ENCODE peak calls at places on chromosomes 16 and 17, in ten cellular contexts. One of them, this sample, is unnamed.

GRCh38 chr16:84532299-84532724 is 27.9 kb upstream of the MEAK7 start:
- DNase-seq in fibroblast of villous mesenchyme: peak; percentile 93
- DNase-seq in upper lobe of left lung: no peak
- DNase-seq in lower leg skin: peak; percentile 64
- DNase-seq in prostate gland: peak; percentile 35
- DNase-seq in nephron progenitor cell: no peak
- DNase-seq in activated CD8-positive, alpha-beta T cell treated with anti-CD3 and anti-CD28 coated beads for 36 hours: no peak
- DNase-seq in neural progenitor cell: peak; percentile 90
- DNase-seq in mucosa of descending colon: peak; percentile 43
- DNase-seq in Calu3: no peak
- DNase-seq in this sample: no peak

GRCh38 chr17:79613195-79613517 is 2.3 kb upstream of the RBFOX3 start:
- DNase-seq in upper lobe of left lung: no peak
- DNase-seq in nephron progenitor cell: no peak
- DNase-seq in neural progenitor cell: no peak
- DNase-seq in Calu3: no peak
- DNase-seq in fibroblast of villous mesenchyme: no peak
- DNase-seq in lower leg skin: no peak
- DNase-seq in prostate gland: no peak
- DNase-seq in activated CD8-positive, alpha-beta T cell treated with anti-CD3 and anti-CD28 coated beads for 36 hours: no peak
- DNase-seq in mucosa of descending colon: no peak
- DNase-seq in this sample: no peak

GRCh38 chr16:10971560-10971961 is 27.2 kb downstream of the CLEC16A start:
- DNase-seq in mucosa of descending colon: no peak
- DNase-seq in activated CD8-positive, alpha-beta T cell treated with anti-CD3 and anti-CD28 coated beads for 36 hours: peak; percentile 47
- DNase-seq in neural progenitor cell: peak; percentile 86
- DNase-seq in nephron progenitor cell: peak; percentile 52
- DNase-seq in prostate gland: peak; percentile 75
- DNase-seq in fibroblast of villous mesenchyme: peak; percentile 94
- DNase-seq in upper lobe of left lung: no peak
- DNase-seq in Calu3: peak; percentile 64
- DNase-seq in lower leg skin: peak; percentile 78
- DNase-seq in this sample: no peak

GRCh38 chr16:2822158-2822495 is 5.1 kb downstream of the PRSS21 start:
- DNase-seq in upper lobe of left lung: no peak
- DNase-seq in mucosa of descending colon: peak; percentile 18
- DNase-seq in nephron progenitor cell: no peak
- DNase-seq in Calu3: no peak
- DNase-seq in neural progenitor cell: no peak
- DNase-seq in activated CD8-positive, alpha-beta T cell treated with anti-CD3 and anti-CD28 coated beads for 36 hours: no peak
- DNase-seq in fibroblast of villous mesenchyme: no peak
- DNase-seq in prostate gland: no peak
- DNase-seq in lower leg skin: no peak
- DNase-seq in this sample: no peak

GRCh38 chr16:3027983-3028715 is 4.3 kb downstream of the THOC6 start:
- DNase-seq in fibroblast of villous mesenchyme: peak; percentile 64
- DNase-seq in prostate gland: peak; percentile 85
- DNase-seq in activated CD8-positive, alpha-beta T cell treated with anti-CD3 and anti-CD28 coated beads for 36 hours: peak; percentile 91
- DNase-seq in neural progenitor cell: peak; percentile 96
- DNase-seq in lower leg skin: peak; percentile 59
- DNase-seq in mucosa of descending colon: peak; percentile 95
- DNase-seq in upper lobe of left lung: peak; percentile 97
- DNase-seq in nephron progenitor cell: peak; percentile 97
- DNase-seq in Calu3: peak; percentile 65
- DNase-seq in this sample: peak; percentile 79

GRCh38 chr17:10290046-10290445 is 82.8 kb downstream of the MYH13 start:
- DNase-seq in prostate gland: no peak
- DNase-seq in Calu3: no peak
- DNase-seq in neural progenitor cell: no peak
- DNase-seq in lower leg skin: no peak
- DNase-seq in fibroblast of villous mesenchyme: no peak
- DNase-seq in upper lobe of left lung: no peak
- DNase-seq in activated CD8-positive, alpha-beta T cell treated with anti-CD3 and anti-CD28 coated beads for 36 hours: no peak
- DNase-seq in nephron progenitor cell: no peak
- DNase-seq in mucosa of descending colon: no peak
- DNase-seq in this sample: no peak

GRCh38 chr17:65324574-65324973 is 187.4 kb downstream of the RGS9 start:
- DNase-seq in upper lobe of left lung: no peak
- DNase-seq in prostate gland: no peak
- DNase-seq in lower leg skin: no peak
- DNase-seq in mucosa of descending colon: no peak
- DNase-seq in activated CD8-positive, alpha-beta T cell treated with anti-CD3 and anti-CD28 coated beads for 36 hours: no peak
- DNase-seq in fibroblast of villous mesenchyme: peak; percentile 24
- DNase-seq in nephron progenitor cell: no peak
- DNase-seq in neural progenitor cell: no peak
- DNase-seq in Calu3: no peak
- DNase-seq in this sample: no peak

GRCh38 chr17:63443053-63443452 is 3.1 kb downstream of the CYB561 start:
- DNase-seq in prostate gland: no peak
- DNase-seq in neural progenitor cell: no peak
- DNase-seq in mucosa of descending colon: no peak
- DNase-seq in fibroblast of villous mesenchyme: no peak
- DNase-seq in lower leg skin: no peak
- DNase-seq in upper lobe of left lung: no peak
- DNase-seq in nephron progenitor cell: no peak
- DNase-seq in activated CD8-positive, alpha-beta T cell treated with anti-CD3 and anti-CD28 coated beads for 36 hours: no peak
- DNase-seq in Calu3: no peak
- DNase-seq in this sample: no peak

GRCh38 chr17:66341462-66341861 is 39.0 kb downstream of the PRKCA start:
- DNase-seq in activated CD8-positive, alpha-beta T cell treated with anti-CD3 and anti-CD28 coated beads for 36 hours: no peak
- DNase-seq in Calu3: no peak
- DNase-seq in prostate gland: no peak
- DNase-seq in lower leg skin: no peak
- DNase-seq in fibroblast of villous mesenchyme: no peak
- DNase-seq in upper lobe of left lung: no peak
- DNase-seq in nephron progenitor cell: no peak
- DNase-seq in neural progenitor cell: no peak
- DNase-seq in mucosa of descending colon: no peak
- DNase-seq in this sample: no peak

GRCh38 chr17:52762147-52762793 is 603.8 kb upstream of the CA10 start:
- DNase-seq in nephron progenitor cell: no peak
- DNase-seq in neural progenitor cell: no peak
- DNase-seq in mucosa of descending colon: no peak
- DNase-seq in activated CD8-positive, alpha-beta T cell treated with anti-CD3 and anti-CD28 coated beads for 36 hours: no peak
- DNase-seq in lower leg skin: no peak
- DNase-seq in prostate gland: peak; percentile 31
- DNase-seq in fibroblast of villous mesenchyme: no peak
- DNase-seq in upper lobe of left lung: no peak
- DNase-seq in Calu3: no peak
- DNase-seq in this sample: no peak

GRCh38 chr17:17669851-17670232 is 11.4 kb upstream of the RAI1 start:
- DNase-seq in prostate gland: no peak
- DNase-seq in activated CD8-positive, alpha-beta T cell treated with anti-CD3 and anti-CD28 coated beads for 36 hours: no peak
- DNase-seq in lower leg skin: no peak
- DNase-seq in fibroblast of villous mesenchyme: no peak
- DNase-seq in neural progenitor cell: no peak
- DNase-seq in Calu3: no peak
- DNase-seq in nephron progenitor cell: no peak
- DNase-seq in mucosa of descending colon: no peak
- DNase-seq in upper lobe of left lung: no peak
- DNase-seq in this sample: no peak

GRCh38 chr17:34474706-34475105 is 104.7 kb upstream of the TMEM132E start:
- DNase-seq in neural progenitor cell: peak; percentile 34
- DNase-seq in prostate gland: no peak
- DNase-seq in nephron progenitor cell: no peak
- DNase-seq in lower leg skin: no peak
- DNase-seq in Calu3: no peak
- DNase-seq in upper lobe of left lung: no peak
- DNase-seq in fibroblast of villous mesenchyme: no peak
- DNase-seq in activated CD8-positive, alpha-beta T cell treated with anti-CD3 and anti-CD28 coated beads for 36 hours: no peak
- DNase-seq in mucosa of descending colon: no peak
- DNase-seq in this sample: no peak

GRCh38 chr17:34478244-34478643 is 101.1 kb upstream of the TMEM132E start:
- DNase-seq in prostate gland: no peak
- DNase-seq in Calu3: no peak
- DNase-seq in mucosa of descending colon: no peak
- DNase-seq in lower leg skin: no peak
- DNase-seq in activated CD8-positive, alpha-beta T cell treated with anti-CD3 and anti-CD28 coated beads for 36 hours: no peak
- DNase-seq in fibroblast of villous mesenchyme: no peak
- DNase-seq in neural progenitor cell: no peak
- DNase-seq in upper lobe of left lung: no peak
- DNase-seq in nephron progenitor cell: no peak
- DNase-seq in this sample: no peak

GRCh38 chr17:34472363-34472762 is 107.0 kb upstream of the TMEM132E start:
- DNase-seq in Calu3: no peak
- DNase-seq in neural progenitor cell: no peak
- DNase-seq in prostate gland: no peak
- DNase-seq in lower leg skin: no peak
- DNase-seq in nephron progenitor cell: no peak
- DNase-seq in fibroblast of villous mesenchyme: no peak
- DNase-seq in mucosa of descending colon: no peak
- DNase-seq in activated CD8-positive, alpha-beta T cell treated with anti-CD3 and anti-CD28 coated beads for 36 hours: no peak
- DNase-seq in upper lobe of left lung: no peak
- DNase-seq in this sample: no peak
- TF ChIP-seq CTCF in Calu3: no peak
- TF ChIP-seq CTCF in neural progenitor cell: no peak
- TF ChIP-seq CTCF in prostate gland: no peak
- TF ChIP-seq CTCF in lower leg skin: no peak
- TF ChIP-seq CTCF in nephron progenitor cell: no peak
- TF ChIP-seq CTCF in fibroblast of villous mesenchyme: no peak
- TF ChIP-seq CTCF in mucosa of descending colon: no peak
- TF ChIP-seq CTCF in activated CD8-positive, alpha-beta T cell treated with anti-CD3 and anti-CD28 coated beads for 36 hours: no peak
- TF ChIP-seq CTCF in upper lobe of left lung: no peak
- TF ChIP-seq CTCF in this sample: no peak

DNA sequence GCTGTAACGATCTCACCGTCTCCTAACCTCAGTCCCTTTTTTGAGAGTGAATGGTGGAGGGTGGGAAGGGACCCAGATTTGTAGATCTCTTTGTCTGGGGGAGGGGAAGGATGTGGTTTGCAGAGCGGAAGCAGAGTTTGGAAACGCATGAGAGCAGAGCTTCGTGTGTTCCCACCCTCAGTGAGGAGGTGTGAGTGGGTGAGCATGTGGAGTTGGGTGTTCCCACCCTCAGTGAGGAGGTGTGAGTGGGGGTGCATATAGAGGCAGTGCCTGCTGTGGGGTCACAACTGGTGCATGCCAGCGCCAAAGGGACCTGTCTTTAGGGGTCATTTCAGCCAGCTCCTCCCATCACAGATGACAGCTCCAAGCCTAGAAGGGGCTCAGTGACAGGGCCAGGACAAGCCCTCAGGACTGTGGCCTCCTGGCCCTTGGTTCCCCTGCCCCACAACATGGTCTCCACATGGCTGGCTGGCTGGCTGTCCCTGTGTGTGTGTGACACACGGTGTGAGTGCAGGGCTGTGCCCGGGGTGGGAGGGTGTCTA is 1.8 kb upstream of the CISD3 start:
- DNase-seq in fibroblast of villous mesenchyme: no peak
- DNase-seq in nephron progenitor cell: no peak
- DNase-seq in prostate gland: no peak
- DNase-seq in activated CD8-positive, alpha-beta T cell treated with anti-CD3 and anti-CD28 coated beads for 36 hours: peak; percentile 82
- DNase-seq in mucosa of descending colon: no peak
- DNase-seq in Calu3: no peak
- DNase-seq in upper lobe of left lung: no peak
- DNase-seq in neural progenitor cell: no peak
- DNase-seq in lower leg skin: no peak
- DNase-seq in this sample: no peak
- TF ChIP-seq CTCF in fibroblast of villous mesenchyme: no peak
- TF ChIP-seq CTCF in nephron progenitor cell: no peak
- TF ChIP-seq CTCF in prostate gland: no peak
- TF ChIP-seq CTCF in activated CD8-positive, alpha-beta T cell treated with anti-CD3 and anti-CD28 coated beads for 36 hours: no peak
- TF ChIP-seq CTCF in mucosa of descending colon: no peak
- TF ChIP-seq CTCF in Calu3: no peak
- TF ChIP-seq CTCF in upper lobe of left lung: no peak
- TF ChIP-seq CTCF in neural progenitor cell: no peak
- TF ChIP-seq CTCF in lower leg skin: no peak
- TF ChIP-seq CTCF in this sample: no peak

DNA sequence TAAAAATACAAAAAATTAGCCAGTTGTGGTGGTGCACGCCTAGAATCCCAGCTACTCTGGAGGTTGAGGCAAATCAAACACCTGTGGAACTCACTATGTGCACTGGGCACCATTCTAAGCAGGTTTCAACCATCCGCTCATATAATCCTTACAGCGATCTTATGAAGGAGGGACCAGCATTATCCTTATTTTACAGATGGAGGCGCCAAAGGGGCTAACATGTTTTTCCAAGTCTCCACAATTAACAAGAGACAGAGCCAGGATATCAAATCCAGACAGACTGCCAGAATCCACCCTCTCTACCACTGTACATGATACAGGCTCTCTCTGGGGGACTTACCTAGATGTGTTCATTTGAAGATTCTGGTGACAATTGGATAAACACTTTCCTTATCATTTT is 479.0 kb downstream of the XYLT1 start:
- DNase-seq in Calu3: no peak
- DNase-seq in prostate gland: no peak
- DNase-seq in neural progenitor cell: no peak
- DNase-seq in lower leg skin: no peak
- DNase-seq in fibroblast of villous mesenchyme: no peak
- DNase-seq in nephron progenitor cell: no peak
- DNase-seq in activated CD8-positive, alpha-beta T cell treated with anti-CD3 and anti-CD28 coated beads for 36 hours: no peak
- DNase-seq in mucosa of descending colon: no peak
- DNase-seq in upper lobe of left lung: no peak
- DNase-seq in this sample: no peak
- TF ChIP-seq CTCF in Calu3: no peak
- TF ChIP-seq CTCF in prostate gland: no peak
- TF ChIP-seq CTCF in neural progenitor cell: peak; percentile 4
- TF ChIP-seq CTCF in lower leg skin: no peak
- TF ChIP-seq CTCF in fibroblast of villous mesenchyme: no peak
- TF ChIP-seq CTCF in nephron progenitor cell: no peak
- TF ChIP-seq CTCF in activated CD8-positive, alpha-beta T cell treated with anti-CD3 and anti-CD28 coated beads for 36 hours: no peak
- TF ChIP-seq CTCF in mucosa of descending colon: no peak
- TF ChIP-seq CTCF in upper lobe of left lung: no peak
- TF ChIP-seq CTCF in this sample: no peak

GRCh38 chr17:72425796-72426173 is 305.0 kb downstream of the SOX9 start:
- DNase-seq in activated CD8-positive, alpha-beta T cell treated with anti-CD3 and anti-CD28 coated beads for 36 hours: no peak
- DNase-seq in neural progenitor cell: no peak
- DNase-seq in nephron progenitor cell: no peak
- DNase-seq in upper lobe of left lung: no peak
- DNase-seq in mucosa of descending colon: no peak
- DNase-seq in prostate gland: no peak
- DNase-seq in lower leg skin: no peak
- DNase-seq in fibroblast of villous mesenchyme: no peak
- DNase-seq in Calu3: no peak
- DNase-seq in this sample: no peak

GRCh38 chr17:72427761-72428109 is 306.9 kb downstream of the SOX9 start:
- DNase-seq in fibroblast of villous mesenchyme: no peak
- DNase-seq in mucosa of descending colon: no peak
- DNase-seq in prostate gland: no peak
- DNase-seq in Calu3: no peak
- DNase-seq in neural progenitor cell: no peak
- DNase-seq in lower leg skin: no peak
- DNase-seq in activated CD8-positive, alpha-beta T cell treated with anti-CD3 and anti-CD28 coated beads for 36 hours: no peak
- DNase-seq in nephron progenitor cell: no peak
- DNase-seq in upper lobe of left lung: no peak
- DNase-seq in this sample: no peak

GRCh38 chr17:72425133-72425795 is 304.4 kb downstream of the SOX9 start:
- DNase-seq in neural progenitor cell: no peak
- DNase-seq in nephron progenitor cell: no peak
- DNase-seq in upper lobe of left lung: no peak
- DNase-seq in activated CD8-positive, alpha-beta T cell treated with anti-CD3 and anti-CD28 coated beads for 36 hours: peak; percentile 10
- DNase-seq in mucosa of descending colon: no peak
- DNase-seq in lower leg skin: no peak
- DNase-seq in prostate gland: no peak
- DNase-seq in fibroblast of villous mesenchyme: no peak
- DNase-seq in Calu3: no peak
- DNase-seq in this sample: no peak

GRCh38 chr17:72426321-72426720 is 305.5 kb downstream of the SOX9 start:
- DNase-seq in mucosa of descending colon: no peak
- DNase-seq in Calu3: no peak
- DNase-seq in lower leg skin: no peak
- DNase-seq in prostate gland: no peak
- DNase-seq in upper lobe of left lung: no peak
- DNase-seq in activated CD8-positive, alpha-beta T cell treated with anti-CD3 and anti-CD28 coated beads for 36 hours: no peak
- DNase-seq in neural progenitor cell: no peak
- DNase-seq in fibroblast of villous mesenchyme: no peak
- DNase-seq in nephron progenitor cell: no peak
- DNase-seq in this sample: no peak

GRCh38 chr17:72426948-72427760 is 306.3 kb downstream of the SOX9 start:
- DNase-seq in fibroblast of villous mesenchyme: no peak
- DNase-seq in prostate gland: no peak
- DNase-seq in nephron progenitor cell: no peak
- DNase-seq in Calu3: no peak
- DNase-seq in activated CD8-positive, alpha-beta T cell treated with anti-CD3 and anti-CD28 coated beads for 36 hours: no peak
- DNase-seq in upper lobe of left lung: no peak
- DNase-seq in mucosa of descending colon: peak; percentile 80
- DNase-seq in lower leg skin: no peak
- DNase-seq in neural progenitor cell: no peak
- DNase-seq in this sample: no peak
- TF ChIP-seq CTCF in fibroblast of villous mesenchyme: no peak
- TF ChIP-seq CTCF in prostate gland: no peak
- TF ChIP-seq CTCF in nephron progenitor cell: no peak
- TF ChIP-seq CTCF in Calu3: no peak
- TF ChIP-seq CTCF in activated CD8-positive, alpha-beta T cell treated with anti-CD3 and anti-CD28 coated beads for 36 hours: no peak
- TF ChIP-seq CTCF in upper lobe of left lung: no peak
- TF ChIP-seq CTCF in mucosa of descending colon: no peak
- TF ChIP-seq CTCF in lower leg skin: no peak
- TF ChIP-seq CTCF in neural progenitor cell: no peak
- TF ChIP-seq CTCF in this sample: no peak

This sample was measured in activated B cell treated with CpG ODN at 0.5 μM for 24 hours.